ENCODE peak calls at places on chromosomes 7 and 10, in seven cellular contexts. S is NCI-H460; Z is frontal cortex; J is A172; Y is NCI-H1105 treated with DMSO at 0.1 percent for 48 hours; T is Kasumi-1; M is CD8-positive, alpha-beta memory T cell. U is an unnamed sample.
A peak's percentile ranks its signal among the peaks of the same experiment; 100 is the strongest.

GRCh38 chr10:87878664-87879459 is 15.4 kb downstream of the PTEN start:
- DNase-seq in S (no peak), Z (no peak), J (no peak), Y (no peak), T (peak; percentile 98), M (no peak), U (no peak)

GRCh38 chr10:94125856-94126255 is 132.1 kb downstream of the PLCE1 start:
- DNase-seq in S (no peak), Z (no peak), J (peak; percentile 16), Y (no peak), T (no peak), M (no peak), U (no peak)

GRCh38 chr7:156478486-156478885 is 162.1 kb upstream of the RNF32 start:
- DNase-seq in S (no peak), Z (no peak), J (no peak), Y (no peak), T (no peak), M (no peak), U (no peak)

GRCh38 chr7:29039747-29040569 is 81.8 kb upstream of the TRIL start:
- DNase-seq in S (no peak), Z (no peak), J (peak; percentile 10), Y (no peak), T (no peak), M (no peak), U (no peak)

GRCh38 chr10:123443924-123444323 is 222.2 kb upstream of the GPR26 start:
- DNase-seq in S (no peak), Z (no peak), J (no peak), Y (no peak), T (no peak), M (no peak), U (no peak)

GRCh38 chr10:110462308-110463095 is 35.2 kb upstream of the DUSP5 start:
- DNase-seq in S (no peak), Z (no peak), J (no peak), Y (no peak), T (no peak), M (no peak), U (no peak)

GRCh38 chr7:2530076-2530967 is 10.7 kb downstream of the LFNG start:
- DNase-seq in S (no peak), Z (peak; percentile 67), J (peak; percentile 87), Y (no peak), T (peak; percentile 57), M (peak; percentile 86), U (no peak)

GRCh38 chr7:92464515-92464914 is 13.2 kb downstream of the ERVW-1 start:
- DNase-seq in S (no peak), Z (no peak), J (no peak), Y (no peak), T (no peak), M (no peak), U (no peak)

GRCh38 chr7:80641548-80641947 is 3.1 kb downstream of the CD36 start:
- DNase-seq in S (no peak), Z (no peak), J (no peak), Y (no peak), T (no peak), M (no peak), U (no peak)

GRCh38 chr10:123858039-123858740 is 33.4 kb downstream of the CPXM2 start:
- DNase-seq in S (no peak), Z (no peak), J (peak; percentile 3), Y (no peak), T (no peak), M (no peak), U (no peak)

GRCh38 chr10:86139066-86139657 is 227.4 kb downstream of the GRID1 start:
- DNase-seq in S (peak; percentile 12), Z (peak; percentile 44), J (no peak), Y (no peak), T (peak; percentile 10), M (no peak), U (no peak)

GRCh38 chr7:65441010-65441409 is 67.4 kb downstream of the ZNF92 start:
- DNase-seq in S (no peak), Z (no peak), J (peak; percentile 93), Y (no peak), T (no peak), M (no peak), U (no peak)

GRCh38 chr10:111967116-111967515 is 216.4 kb downstream of the GPAM start:
- DNase-seq in S (no peak), Z (no peak), J (no peak), Y (no peak), T (no peak), M (no peak), U (no peak)

GRCh38 chr7:54069843-54070242 is 472.3 kb upstream of the VSTM2A start:
- DNase-seq in S (no peak), Z (no peak), J (no peak), Y (no peak), T (no peak), M (no peak), U (no peak)

GRCh38 chr10:21020545-21020944 is 123.4 kb upstream of the NEBL start:
- DNase-seq in S (peak; percentile 17), Z (no peak), J (peak; percentile 56), Y (no peak), T (peak; percentile 47), M (no peak), U (no peak)

GRCh38 chr7:97145068-97145467 is 27.6 kb downstream of the SDHAF3 start:
- DNase-seq in S (peak; percentile 41), Z (no peak), J (peak; percentile 25), Y (peak; percentile 54), T (peak; percentile 61), M (peak; percentile 11), U (no peak)

GRCh38 chr10:18224626-18225445 is 84.6 kb downstream of the CACNB2 start:
- DNase-seq in S (no peak), Z (no peak), J (no peak), Y (no peak), T (no peak), M (no peak), U (no peak)

GRCh38 chr7:128869138-128869943 is 6.7 kb downstream of the ATP6V1F start:
- DNase-seq in S (no peak), Z (peak; percentile 71), J (no peak), Y (no peak), T (no peak), M (peak; percentile 39), U (no peak)